ENCODE peak calls at places on chromosomes 2 and 18, in ten cellular contexts. J is lower lobe of right lung; N is iris pigment epithelial cell; F is stimulated activated CD4-positive, alpha-beta T cell treated with anti-CD3 and anti-CD28 coated beads, TNF-alpha, amount 100 ng/mL, for 1 hour; O is esophagus squamous epithelium; E is ovary; V is A172; C is CD8-positive, alpha-beta memory T cell; D is EH; A is fibroblast of pulmonary artery. R is an unnamed sample.

GRCh38 chr18:74249181-74249968 is 42.4 kb downstream of the CYB5A start:
- DNase-seq in J (no peak), N (peak), F (no peak), O (no peak), E (no peak), V (no peak), C (no peak), D (peak), A (peak), R (no peak)

GRCh38 chr18:31454066-31454708 is 6.6 kb downstream of the DSG3 start:
- DNase-seq in J (no peak), N (peak), F (no peak), O (no peak), E (no peak), V (peak), C (no peak), D (peak), A (peak), R (no peak)

GRCh38 chr2:61443342-61444041 is 27.4 kb downstream of the USP34 start:
- DNase-seq in J (no peak), N (no peak), F (no peak), O (no peak), E (no peak), V (no peak), C (no peak), D (no peak), A (no peak), R (no peak)

GRCh38 chr18:59612461-59612860 is 84.8 kb downstream of the CCBE1 start:
- DNase-seq in J (no peak), N (peak), F (no peak), O (no peak), E (no peak), V (no peak), C (no peak), D (peak), A (peak), R (no peak)

GRCh38 chr2:189876271-189876670 is 92.0 kb downstream of the PMS1 start:
- DNase-seq in J (no peak), N (no peak), F (no peak), O (no peak), E (no peak), V (no peak), C (no peak), D (no peak), A (no peak), R (no peak)

GRCh38 chr2:120786559-120786960 is 50.9 kb downstream of the GLI2 start:
- DNase-seq in J (no peak), N (no peak), F (no peak), O (no peak), E (no peak), V (no peak), C (no peak), D (no peak), A (no peak), R (no peak)

GRCh38 chr2:53098323-53099073 is 669.1 kb upstream of the CHAC2 start:
- DNase-seq in J (no peak), N (no peak), F (no peak), O (no peak), E (no peak), V (no peak), C (no peak), D (no peak), A (no peak), R (no peak)

GRCh38 chr2:188495990-188496431 is 204.3 kb downstream of the GULP1 start:
- DNase-seq in J (no peak), N (peak), F (no peak), O (no peak), E (no peak), V (peak), C (no peak), D (peak), A (peak), R (no peak)

R was measured in D341Med.